ENCODE peak calls at places on chromosomes 13 and 19, in nine cellular contexts. U is breast epithelium; X is stomach; M is heart left ventricle; G is CD8-positive, alpha-beta memory T cell; N is cardiac muscle cell; J is BE2C; T is gastrocnemius medialis; P is heart right ventricle. E is an unnamed sample. For H3K4me1, the result is how much of the 10 kb centered on the place peaks cover.

GRCh38 chr19:56176881-56177280 is 1.1 kb downstream of the GALP start:
- DNase-seq in U (no peak), X (no peak), M (no peak), G (no peak), N (no peak), J (no peak), T (no peak), P (no peak), E (no peak)

GRCh38 chr19:737591-738093 is 13.3 kb upstream of the MISP start:
- DNase-seq in U (no peak), X (peak), M (no peak), G (peak), N (peak), J (peak), T (no peak), P (no peak), E (peak)

GRCh38 chr19:37007587-37008220 is 70.5 kb upstream of the ZNF420 start:
- DNase-seq in U (peak), X (peak), M (peak), G (peak), N (no peak), J (no peak), T (no peak), P (peak), E (no peak)

GRCh38 chr19:56177564-56178243 is 1.9 kb downstream of the GALP start:
- DNase-seq in U (no peak), X (no peak), M (no peak), G (no peak), N (no peak), J (no peak), T (no peak), P (no peak), E (no peak)

GRCh38 chr19:56740478-56740877 is 68.9 kb upstream of the ZNF835 start:
- DNase-seq in U (no peak), X (no peak), M (no peak), G (no peak), N (no peak), J (no peak), T (no peak), P (no peak), E (no peak)

GRCh38 chr19:28285917-28286316 is 927.0 kb downstream of the UQCRFS1 start:
- DNase-seq in U (no peak), X (no peak), M (no peak), G (no peak), N (no peak), J (no peak), T (no peak), P (no peak), E (no peak)

GRCh38 chr19:21109116-21109515 is 27.1 kb downstream of the ZNF714 start:
- DNase-seq in U (no peak), X (no peak), M (no peak), G (no peak), N (no peak), J (no peak), T (no peak), P (no peak), E (peak)

GRCh38 chr19:46756544-46756888 is 10.3 kb upstream of the STRN4 start:
- DNase-seq in U (no peak), X (no peak), M (no peak), G (no peak), N (no peak), J (no peak), T (no peak), P (no peak), E (no peak)

GRCh38 chr19:58305932-58306323 is 751 bp downstream of the ERVK3-1 start:
- DNase-seq in U (no peak), X (no peak), M (no peak), G (no peak), N (no peak), J (no peak), T (no peak), P (no peak), E (peak)

GRCh38 chr13:28117689-28118377 is 17.5 kb upstream of the FLT3 start:
- DNase-seq in U (no peak), X (peak), M (peak), G (no peak), N (no peak), J (no peak), T (no peak), P (peak), E (no peak)

GRCh38 chr19:28465317-28466086 is 747.4 kb downstream of the UQCRFS1 start:
- DNase-seq in U (no peak), X (no peak), M (no peak), G (no peak), N (no peak), J (no peak), T (no peak), P (no peak), E (no peak)

GRCh38 chr19:11763117-11763516 is 3.7 kb upstream of the ZNF441 start:
- DNase-seq in U (no peak), X (no peak), M (no peak), G (no peak), N (no peak), J (no peak), T (no peak), P (no peak), E (no peak)

GRCh38 chr13:44131069-44131614 is 242.5 kb upstream of the SERP2 start:
- DNase-seq in U (no peak), X (no peak), M (no peak), G (no peak), N (no peak), J (no peak), T (no peak), P (no peak), E (no peak)

DNA sequence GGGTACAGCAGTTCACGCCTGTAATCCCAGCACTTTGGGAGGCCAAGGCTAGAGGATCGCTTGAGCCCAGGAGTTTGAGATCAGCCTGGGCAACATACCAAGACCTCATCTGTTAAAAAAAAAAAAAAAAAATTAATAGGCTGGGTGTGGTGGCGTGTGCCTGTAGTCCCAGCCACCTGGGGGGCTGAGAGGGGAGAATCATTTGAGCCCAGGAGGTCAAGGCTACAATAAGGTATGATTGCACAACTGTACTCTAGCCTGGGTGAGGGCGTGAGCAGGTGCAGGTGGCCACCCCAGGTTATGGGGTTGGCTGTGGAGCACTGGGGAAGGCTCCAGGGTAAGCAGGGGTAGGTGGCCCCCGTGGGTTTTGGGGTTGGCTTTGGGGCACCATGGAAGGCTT is 33.9 kb downstream of the MCF2L start:
- DNase-seq in U (no peak), X (no peak), M (no peak), G (no peak), N (no peak), J (no peak), T (no peak), P (no peak), E (no peak)
- H3K4me1 ChIP-seq in U (under half), X (under half), M (under half), G (under half), N (under half), J (under half), T (under half), P (half or more), E (under half)

GRCh38 chr13:23567792-23568480 is 2.3 kb upstream of the TNFRSF19 start:
- DNase-seq in U (no peak), X (no peak), M (no peak), G (no peak), N (peak), J (no peak), T (no peak), P (no peak), E (no peak)

GRCh38 chr13:23558675-23559536 is 11.3 kb upstream of the TNFRSF19 start:
- DNase-seq in U (no peak), X (peak), M (peak), G (no peak), N (peak), J (peak), T (peak), P (peak), E (peak)

GRCh38 chr13:23561261-23561660 is 9.0 kb upstream of the TNFRSF19 start:
- DNase-seq in U (no peak), X (no peak), M (no peak), G (no peak), N (peak), J (no peak), T (no peak), P (no peak), E (no peak)

GRCh38 chr13:23560571-23561089 is 9.6 kb upstream of the TNFRSF19 start:
- DNase-seq in U (no peak), X (no peak), M (no peak), G (no peak), N (no peak), J (no peak), T (no peak), P (no peak), E (no peak)

GRCh38 chr13:23563085-23563484 is 7.1 kb upstream of the TNFRSF19 start:
- DNase-seq in U (no peak), X (no peak), M (no peak), G (no peak), N (no peak), J (no peak), T (no peak), P (no peak), E (no peak)
- H3K4me1 ChIP-seq in U (under half), X (under half), M (under half), G (under half), N (half or more), J (under half), T (under half), P (under half), E (under half)

GRCh38 chr13:40558656-40559055 is 107.8 kb downstream of the FOXO1 start:
- DNase-seq in U (no peak), X (no peak), M (no peak), G (no peak), N (no peak), J (no peak), T (no peak), P (no peak), E (no peak)
- H3K4me1 ChIP-seq in U (under half), X (under half), M (under half), G (under half), N (under half), J (under half), T (half or more), P (half or more), E (under half)

GRCh38 chr19:44889830-44890365 is 1.2 kb upstream of the TOMM40 start:
- DNase-seq in U (no peak), X (no peak), M (no peak), G (no peak), N (no peak), J (no peak), T (no peak), P (no peak), E (no peak)

GRCh38 chr19:44886141-44886540 is 4.9 kb upstream of the TOMM40 start:
- DNase-seq in U (no peak), X (no peak), M (no peak), G (no peak), N (no peak), J (no peak), T (no peak), P (no peak), E (no peak)

GRCh38 chr19:44884566-44884965 is 6.5 kb upstream of the TOMM40 start:
- DNase-seq in U (no peak), X (no peak), M (peak), G (no peak), N (no peak), J (no peak), T (no peak), P (no peak), E (no peak)

GRCh38 chr19:44890366-44891015 is 563 bp upstream of the TOMM40 start:
- DNase-seq in U (peak), X (no peak), M (peak), G (peak), N (no peak), J (peak), T (peak), P (peak), E (peak)

DNA sequence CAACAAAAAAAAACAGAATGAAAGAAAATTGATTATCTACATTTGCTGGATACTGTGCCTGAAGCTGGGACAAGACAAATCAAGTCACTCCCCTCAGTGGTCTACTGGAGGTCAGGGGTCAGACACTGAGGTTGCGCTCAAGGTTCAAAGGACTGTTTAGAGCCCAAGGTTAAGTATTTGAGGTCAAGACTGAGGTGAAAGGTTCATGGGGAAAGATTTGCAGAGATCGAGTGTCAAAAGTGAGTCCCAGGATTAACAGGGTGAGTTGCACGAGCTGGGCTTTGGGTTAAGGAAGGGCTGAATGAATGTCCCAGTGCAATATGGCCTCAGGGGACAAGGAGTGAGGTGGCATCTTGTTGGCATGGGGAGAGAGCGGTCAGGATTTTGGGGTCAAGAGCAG is 3.4 kb upstream of the TOMM40 start:
- DNase-seq in U (no peak), X (no peak), M (no peak), G (no peak), N (no peak), J (no peak), T (no peak), P (no peak), E (no peak)
- H3K4me1 ChIP-seq in U (under half), X (under half), M (under half), G (under half), N (under half), J (under half), T (under half), P (under half), E (under half)

GRCh38 chr13:69198706-69199105 is 908.9 kb upstream of the ATXN8OS start:
- DNase-seq in U (no peak), X (no peak), M (no peak), G (no peak), N (no peak), J (peak), T (no peak), P (no peak), E (no peak)
- H3K4me1 ChIP-seq in U (under half), X (under half), M (under half), G (under half), N (under half), J (under half), T (under half), P (under half), E (under half)

GRCh38 chr13:29453657-29454056 is 141.8 kb downstream of the SLC7A1 start:
- DNase-seq in U (no peak), X (no peak), M (no peak), G (no peak), N (no peak), J (no peak), T (no peak), P (no peak), E (peak)
- H3K4me1 ChIP-seq in U (under half), X (under half), M (under half), G (under half), N (under half), J (under half), T (under half), P (under half), E (under half)

DNA sequence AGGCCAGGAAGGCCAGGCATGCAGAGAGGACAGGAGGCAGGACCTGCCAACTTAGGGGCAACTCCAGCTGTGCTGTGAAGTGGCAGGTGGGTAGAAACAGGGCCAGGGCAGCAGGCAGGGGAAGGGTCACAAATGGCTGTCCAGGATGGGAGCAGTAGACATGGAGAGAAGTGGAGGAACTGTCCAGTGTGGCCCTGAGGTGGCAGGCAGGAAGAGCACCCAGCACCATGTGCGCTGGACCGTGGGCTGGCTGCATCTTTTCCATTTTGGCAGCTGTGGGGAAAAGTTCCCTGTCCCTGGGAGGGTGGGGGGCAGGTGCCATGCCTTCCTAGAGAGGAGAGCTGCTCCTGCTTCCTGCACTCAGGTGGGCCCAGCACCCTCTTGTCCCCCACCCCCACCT is 13.8 kb downstream of the DEDD2 start:
- DNase-seq in U (no peak), X (no peak), M (no peak), G (no peak), N (no peak), J (no peak), T (no peak), P (no peak), E (no peak)
- H3K4me1 ChIP-seq in U (under half), X (under half), M (under half), G (half or more), N (under half), J (under half), T (under half), P (under half), E (under half)

GRCh38 chr19:38664503-38665211 is 17.2 kb downstream of the ACTN4 start:
- DNase-seq in U (no peak), X (no peak), M (peak), G (no peak), N (peak), J (no peak), T (no peak), P (no peak), E (no peak)
- H3K4me1 ChIP-seq in U (half or more), X (half or more), M (half or more), G (half or more), N (half or more), J (under half), T (half or more), P (half or more), E (half or more)

GRCh38 chr19:8192227-8192820 is 16.8 kb upstream of the CERS4 start:
- DNase-seq in U (no peak), X (no peak), M (no peak), G (no peak), N (no peak), J (no peak), T (no peak), P (no peak), E (no peak)

GRCh38 chr19:8194528-8195275 is 14.5 kb upstream of the CERS4 start:
- DNase-seq in U (no peak), X (peak), M (no peak), G (peak), N (no peak), J (no peak), T (no peak), P (no peak), E (no peak)

DNA sequence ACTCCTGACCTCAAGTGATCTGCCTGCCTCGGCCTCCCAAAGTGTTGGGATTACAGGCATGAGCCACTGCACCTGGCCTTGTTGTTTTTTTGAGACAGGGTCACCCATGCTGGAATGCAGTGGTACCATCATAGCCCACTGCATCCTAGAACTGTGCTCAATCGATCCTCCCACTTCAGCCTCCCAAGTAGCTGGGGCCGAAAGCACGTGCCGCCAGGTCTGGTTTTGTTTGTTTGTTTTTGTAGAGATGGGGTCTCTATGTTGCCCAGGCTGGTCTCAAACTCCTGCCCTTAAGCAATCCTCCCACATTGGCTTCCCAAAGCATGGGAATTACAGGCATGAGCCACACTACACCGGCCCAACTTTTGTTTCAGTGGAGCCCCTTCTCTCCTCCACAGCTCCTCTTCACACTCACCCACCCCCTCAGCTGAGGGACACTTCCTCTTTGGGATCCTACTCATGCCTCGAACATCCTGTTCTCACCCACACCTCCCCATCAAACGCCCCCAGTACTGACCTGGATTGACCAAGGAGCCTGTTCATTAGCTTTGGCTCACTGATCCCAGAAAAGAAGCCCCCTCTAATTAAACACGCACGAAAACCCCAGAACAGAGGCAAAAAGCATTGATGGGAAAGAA is 12.8 kb upstream of the CERS4 start:
- DNase-seq in U (no peak), X (no peak), M (no peak), G (no peak), N (no peak), J (no peak), T (no peak), P (no peak), E (no peak)
- H3K4me1 ChIP-seq in U (under half), X (under half), M (under half), G (under half), N (under half), J (under half), T (under half), P (under half), E (under half)